ENCODE peak calls at places on chromosomes 2 and 18, in six cellular contexts. Q is A549, F is endothelial cell of umbilical vein, V is GM12878, Y is HepG2, B is K562. N is an unnamed sample.

GRCh38 chr2:98158305-98158704 is 71.3 kb downstream of the VWA3B start:
- DNase-seq in Q (no peak), F (no peak), V (no peak), Y (peak), B (no peak), N (no peak)

GRCh38 chr2:50143822-50144575 is 887.9 kb downstream of the NRXN1 start:
- DNase-seq in Q (peak), F (peak), V (peak), Y (peak), B (no peak), N (peak)

GRCh38 chr2:6181525-6182270 is 489.5 kb downstream of the SOX11 start:
- DNase-seq in Q (no peak), F (no peak), V (no peak), Y (no peak), B (no peak), N (no peak)

GRCh38 chr2:203596183-203596582 is 61.1 kb upstream of the RAPH1 start:
- DNase-seq in Q (no peak), F (peak), V (no peak), Y (no peak), B (no peak), N (no peak)

GRCh38 chr2:8594731-8595427 is 87.0 kb upstream of the ID2 start:
- DNase-seq in Q (no peak), F (no peak), V (no peak), Y (no peak), B (no peak), N (no peak)

GRCh38 chr2:20637147-20637546 is 13.8 kb downstream of the HS1BP3 start:
- DNase-seq in Q (no peak), F (no peak), V (no peak), Y (no peak), B (no peak), N (no peak)

GRCh38 chr2:181660181-181660580 is 3.3 kb upstream of the CERKL start:
- DNase-seq in Q (no peak), F (no peak), V (no peak), Y (peak), B (no peak), N (no peak)

GRCh38 chr2:62119313-62119969 is 76.5 kb upstream of the B3GNT2 start:
- DNase-seq in Q (no peak), F (no peak), V (no peak), Y (no peak), B (no peak), N (peak)

GRCh38 chr2:85847051-85847588 is 41.7 kb downstream of the ST3GAL5 start:
- DNase-seq in Q (no peak), F (no peak), V (no peak), Y (no peak), B (no peak), N (no peak)

GRCh38 chr2:148110184-148110583 is 89.3 kb downstream of the MBD5 start:
- DNase-seq in Q (no peak), F (no peak), V (no peak), Y (no peak), B (no peak), N (no peak)

GRCh38 chr2:196263181-196263747 is 91.9 kb upstream of the STK17B start:
- DNase-seq in Q (no peak), F (peak), V (peak), Y (no peak), B (no peak), N (peak)

GRCh38 chr2:65430515-65431416 is 1.6 kb downstream of the SPRED2 start:
- DNase-seq in Q (peak), F (peak), V (no peak), Y (peak), B (peak), N (peak)

GRCh38 chr2:25606892-25607291 is 66.5 kb downstream of the DTNB start:
- DNase-seq in Q (peak), F (peak), V (no peak), Y (peak), B (peak), N (peak)

GRCh38 chr2:59754336-59754735 is 799.1 kb downstream of the BCL11A start:
- DNase-seq in Q (no peak), F (no peak), V (no peak), Y (no peak), B (no peak), N (no peak)

GRCh38 chr2:11773747-11774536 is 27.5 kb downstream of the LPIN1 start:
- DNase-seq in Q (no peak), F (no peak), V (no peak), Y (no peak), B (no peak), N (no peak)

GRCh38 chr2:235029054-235029453 is 77.2 kb downstream of the SH3BP4 start:
- DNase-seq in Q (no peak), F (no peak), V (no peak), Y (no peak), B (no peak), N (no peak)

GRCh38 chr2:217919204-217919603 is 83.6 kb downstream of the TNS1 start:
- DNase-seq in Q (no peak), F (no peak), V (no peak), Y (no peak), B (no peak), N (no peak)

GRCh38 chr2:39381653-39382052 is 55.4 kb downstream of the MAP4K3 start:
- DNase-seq in Q (no peak), F (no peak), V (no peak), Y (no peak), B (no peak), N (no peak)

GRCh38 chr2:230947908-230948365 is 22.9 kb upstream of the GPR55 start:
- DNase-seq in Q (no peak), F (no peak), V (peak), Y (no peak), B (no peak), N (peak)

GRCh38 chr2:69164379-69164778 is 151.4 kb downstream of the ANTXR1 start:
- DNase-seq in Q (no peak), F (peak), V (no peak), Y (no peak), B (no peak), N (no peak)

GRCh38 chr2:26521054-26521912 is 43.4 kb upstream of the OTOF start:
- DNase-seq in Q (peak), F (no peak), V (no peak), Y (peak), B (peak), N (peak)

GRCh38 chr2:58334414-58334813 is 93.3 kb upstream of the FANCL start:
- DNase-seq in Q (no peak), F (no peak), V (no peak), Y (no peak), B (no peak), N (no peak)

GRCh38 chr2:11071207-11071606 is 84.1 kb upstream of the SLC66A3 start:
- DNase-seq in Q (no peak), F (no peak), V (no peak), Y (no peak), B (no peak), N (peak)

GRCh38 chr2:16656784-16657391 is 8.7 kb downstream of the CYRIA start:
- DNase-seq in Q (no peak), F (no peak), V (peak), Y (no peak), B (no peak), N (peak)
- TF ChIP-seq MYC in Q (no peak), F (no peak), V (no peak), Y (no peak), B (no peak), N (no peak)

DNA sequence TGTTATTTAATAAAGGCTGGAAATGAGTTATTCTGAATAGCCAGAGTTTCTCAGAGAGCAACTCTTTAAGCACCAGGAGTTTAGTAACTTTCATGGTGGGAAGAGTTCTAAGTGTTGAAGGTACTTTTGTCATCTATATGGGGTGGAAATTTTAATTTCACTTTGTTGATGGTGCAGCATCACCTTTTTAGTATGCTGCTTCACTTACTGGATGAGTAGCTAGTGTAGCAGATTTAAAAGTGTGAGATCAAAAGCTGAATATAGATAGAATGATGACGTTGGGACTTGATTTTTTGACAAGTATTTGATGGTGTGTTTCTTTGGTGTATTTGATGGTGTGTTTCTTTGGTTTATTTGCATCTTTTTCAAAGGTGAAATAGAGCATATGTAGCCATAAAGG is 47.3 kb downstream of the MAP4K4 start:
- DNase-seq in Q (no peak), F (no peak), V (no peak), Y (no peak), B (no peak), N (no peak)
- TF ChIP-seq MYC in Q (no peak), F (no peak), V (no peak), Y (no peak), B (no peak), N (no peak)

GRCh38 chr18:48842259-48843061 is 108.3 kb downstream of the SMAD7 start:
- DNase-seq in Q (no peak), F (peak), V (no peak), Y (no peak), B (no peak), N (no peak)
- TF ChIP-seq MYC in Q (no peak), F (no peak), V (no peak), Y (no peak), B (no peak), N (no peak)

GRCh38 chr2:70643715-70644114 is 90.1 kb upstream of the TGFA start:
- DNase-seq in Q (peak), F (peak), V (no peak), Y (peak), B (peak), N (peak)

GRCh38 chr2:70651014-70651413 is 97.4 kb upstream of the TGFA start:
- DNase-seq in Q (no peak), F (no peak), V (no peak), Y (no peak), B (no peak), N (no peak)

GRCh38 chr2:70647873-70648481 is 94.4 kb upstream of the TGFA start:
- DNase-seq in Q (peak), F (peak), V (no peak), Y (peak), B (peak), N (peak)

GRCh38 chr2:70645733-70646420 is 92.3 kb upstream of the TGFA start:
- DNase-seq in Q (peak), F (no peak), V (no peak), Y (peak), B (no peak), N (peak)

GRCh38 chr2:70646429-70646828 is 92.8 kb upstream of the TGFA start:
- DNase-seq in Q (no peak), F (no peak), V (no peak), Y (no peak), B (no peak), N (no peak)
- TF ChIP-seq MYC in Q (no peak), F (no peak), V (no peak), Y (no peak), B (no peak), N (no peak)

GRCh38 chr2:232693344-232693743 is 3.8 kb upstream of the GIGYF2 start:
- DNase-seq in Q (no peak), F (no peak), V (no peak), Y (no peak), B (no peak), N (no peak)

GRCh38 chr2:232687382-232688160 is 9.6 kb upstream of the GIGYF2 start:
- DNase-seq in Q (no peak), F (no peak), V (no peak), Y (no peak), B (no peak), N (no peak)

GRCh38 chr2:232683368-232683767 is 13.8 kb upstream of the GIGYF2 start:
- DNase-seq in Q (no peak), F (no peak), V (no peak), Y (no peak), B (no peak), N (no peak)

GRCh38 chr2:232688201-232688600 is 8.9 kb upstream of the GIGYF2 start:
- DNase-seq in Q (no peak), F (no peak), V (no peak), Y (no peak), B (no peak), N (no peak)

GRCh38 chr2:232689152-232689910 is 7.8 kb upstream of the GIGYF2 start:
- DNase-seq in Q (no peak), F (peak), V (no peak), Y (no peak), B (no peak), N (no peak)
- TF ChIP-seq MYC in Q (no peak), F (no peak), V (no peak), Y (no peak), B (no peak), N (no peak)

DNA sequence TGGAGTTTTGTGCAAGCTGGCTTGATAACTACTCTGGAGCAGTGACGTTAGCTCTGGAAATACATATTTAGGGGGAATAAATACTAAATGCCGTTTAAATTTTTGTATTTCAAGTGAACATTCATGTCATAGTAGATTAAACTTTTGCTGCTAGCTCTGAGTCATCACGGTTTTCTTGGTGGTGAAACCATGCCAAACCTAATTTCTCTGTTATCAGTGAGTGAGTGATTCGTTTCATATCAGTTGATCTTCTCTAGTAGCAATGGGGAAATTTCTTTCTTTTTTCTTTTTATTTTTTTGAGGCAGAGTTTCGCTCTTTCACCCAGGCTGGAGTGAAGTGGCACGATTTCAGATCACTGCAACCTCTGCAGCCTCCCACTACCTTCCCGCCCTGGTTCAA is 211.1 kb downstream of the PTPRM start:
- DNase-seq in Q (no peak), F (no peak), V (no peak), Y (no peak), B (no peak), N (no peak)
- TF ChIP-seq MYC in Q (no peak), F (no peak), V (no peak), Y (no peak), B (no peak), N (no peak)

DNA sequence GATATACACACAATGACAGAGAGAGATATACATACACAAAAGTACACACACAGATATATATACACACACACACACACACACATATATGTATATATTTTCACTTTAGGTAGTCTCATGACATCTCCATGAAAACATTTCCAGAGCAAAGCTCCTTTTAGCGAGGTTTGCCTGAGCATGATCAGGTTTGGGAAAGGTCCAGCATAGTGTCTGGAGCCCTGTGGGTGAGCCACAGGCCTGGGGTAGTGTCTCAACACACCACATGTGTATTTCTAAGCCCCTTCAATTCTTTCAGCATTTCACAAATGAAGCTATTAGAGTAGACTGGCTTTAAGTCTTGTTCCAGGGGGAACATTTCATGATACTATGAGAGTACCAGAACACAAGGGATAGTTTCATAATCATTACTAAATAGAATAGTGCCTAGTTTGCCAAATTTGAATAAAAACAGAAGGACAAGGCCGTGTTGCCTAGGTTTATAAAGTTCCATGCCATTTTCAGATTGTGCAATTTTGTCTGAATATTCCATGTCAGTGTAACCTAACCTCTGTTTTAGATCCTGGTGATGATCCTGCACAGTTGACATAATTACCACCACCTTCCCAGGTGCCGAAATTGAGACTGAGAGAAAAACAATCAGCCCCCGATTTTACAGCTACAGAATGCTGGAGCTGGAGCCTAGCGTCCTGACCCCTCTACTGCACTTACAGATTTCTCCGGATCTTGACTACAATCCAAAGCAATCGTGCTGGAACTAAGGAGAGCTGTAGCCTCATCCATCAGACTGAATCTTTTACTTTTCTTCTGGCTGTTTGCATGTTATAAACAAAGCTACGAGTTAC is 332.7 kb downstream of the CYRIA start:
- DNase-seq in Q (no peak), F (no peak), V (no peak), Y (no peak), B (no peak), N (no peak)
- TF ChIP-seq MYC in Q (no peak), F (no peak), V (no peak), Y (no peak), B (no peak), N (no peak)

GRCh38 chr2:160105366-160105765 is 43.0 kb upstream of the PLA2R1 start:
- DNase-seq in Q (no peak), F (no peak), V (no peak), Y (no peak), B (no peak), N (no peak)

GRCh38 chr2:160109939-160110673 is 47.7 kb upstream of the PLA2R1 start:
- DNase-seq in Q (peak), F (peak), V (no peak), Y (peak), B (peak), N (peak)

GRCh38 chr2:160108231-160108630 is 45.8 kb upstream of the PLA2R1 start:
- DNase-seq in Q (no peak), F (no peak), V (no peak), Y (no peak), B (no peak), N (no peak)

GRCh38 chr2:160109243-160109642 is 46.8 kb upstream of the PLA2R1 start:
- DNase-seq in Q (no peak), F (no peak), V (no peak), Y (no peak), B (no peak), N (no peak)

GRCh38 chr2:160104115-160104514 is 41.7 kb upstream of the PLA2R1 start:
- DNase-seq in Q (no peak), F (no peak), V (no peak), Y (no peak), B (no peak), N (no peak)
- TF ChIP-seq MYC in Q (no peak), F (no peak), V (no peak), Y (no peak), B (no peak), N (no peak)

N was measured in NB4.